ENCODE peak calls at places on chromosomes 12 and 14, in nine cellular contexts. I is aorta; F is H9; C is right cardiac atrium; E is CD4-positive, alpha-beta memory T cell; B is AG04450; O is breast epithelium; W is Peyer's patch; U is MM.1S. Z is an unnamed sample. For H3K9me3, the result is how much of the 10 kb centered on the place peaks cover.

GRCh38 chr12:95574799-95575452 is 23.6 kb upstream of the USP44 start:
- DNase-seq in I (no peak), F (no peak), C (no peak), E (no peak), B (no peak), O (no peak), W (no peak), U (no peak), Z (no peak)

GRCh38 chr12:69024907-69025306 is 91.9 kb upstream of the CPM start:
- DNase-seq in I (no peak), F (no peak), C (no peak), E (no peak), B (no peak), O (no peak), W (no peak), U (no peak), Z (no peak)

GRCh38 chr12:117387832-117388231 is 26.4 kb upstream of the NOS1 start:
- DNase-seq in I (no peak), F (no peak), C (no peak), E (no peak), B (no peak), O (no peak), W (no peak), U (no peak), Z (no peak)

GRCh38 chr14:70780396-70781075 is 28.8 kb downstream of the MAP3K9 start:
- DNase-seq in I (peak), F (no peak), C (no peak), E (no peak), B (no peak), O (no peak), W (peak), U (no peak), Z (peak)

GRCh38 chr12:53560386-53560785 is 53.1 kb upstream of the NPFF start:
- DNase-seq in I (no peak), F (no peak), C (no peak), E (no peak), B (no peak), O (no peak), W (no peak), U (no peak), Z (no peak)

GRCh38 chr12:123233505-123234299 is 466 bp downstream of the MTRFR start:
- DNase-seq in I (no peak), F (no peak), C (no peak), E (no peak), B (no peak), O (no peak), W (no peak), U (no peak), Z (no peak)

GRCh38 chr12:6332459-6332858 is 9.4 kb downstream of the TNFRSF1A start:
- DNase-seq in I (no peak), F (no peak), C (no peak), E (no peak), B (no peak), O (no peak), W (no peak), U (no peak), Z (no peak)

GRCh38 chr12:91695964-91696363 is 449.7 kb downstream of the BTG1 start:
- DNase-seq in I (no peak), F (no peak), C (no peak), E (no peak), B (no peak), O (no peak), W (no peak), U (no peak), Z (no peak)

GRCh38 chr12:131383291-131383690 is 327.6 kb upstream of the SFSWAP start:
- DNase-seq in I (no peak), F (peak), C (no peak), E (no peak), B (no peak), O (no peak), W (no peak), U (no peak), Z (peak)

GRCh38 chr12:126747530-126748149 is 1519.3 kb upstream of the TMEM132C start:
- DNase-seq in I (peak), F (peak), C (peak), E (peak), B (no peak), O (no peak), W (peak), U (no peak), Z (peak)

GRCh38 chr12:77724367-77724957 is 106.2 kb upstream of the NAV3 start:
- DNase-seq in I (no peak), F (no peak), C (no peak), E (no peak), B (peak), O (no peak), W (no peak), U (peak), Z (no peak)

GRCh38 chr14:74575936-74576335 is 36.1 kb downstream of the LTBP2 start:
- DNase-seq in I (peak), F (no peak), C (no peak), E (no peak), B (no peak), O (no peak), W (no peak), U (no peak), Z (peak)

GRCh38 chr12:22443379-22444316 is 100.7 kb downstream of the C2CD5 start:
- DNase-seq in I (peak), F (peak), C (peak), E (peak), B (peak), O (peak), W (peak), U (peak), Z (peak)

GRCh38 chr14:31936100-31936499 is 141.0 kb upstream of the ARHGAP5 start:
- DNase-seq in I (no peak), F (no peak), C (no peak), E (no peak), B (no peak), O (no peak), W (no peak), U (no peak), Z (no peak)

GRCh38 chr12:20105938-20106337 is 262.4 kb upstream of the PDE3A start:
- DNase-seq in I (no peak), F (no peak), C (no peak), E (no peak), B (peak), O (no peak), W (no peak), U (no peak), Z (no peak)

GRCh38 chr12:123905319-123905925 is 67.2 kb downstream of the CCDC92 start:
- DNase-seq in I (peak), F (peak), C (peak), E (peak), B (peak), O (peak), W (peak), U (peak), Z (no peak)

GRCh38 chr12:85627584-85627983 is 208.6 kb downstream of the RASSF9 start:
- DNase-seq in I (no peak), F (no peak), C (no peak), E (no peak), B (peak), O (no peak), W (no peak), U (no peak), Z (no peak)

GRCh38 chr14:90518941-90519256 is 122.1 kb downstream of the CALM1 start:
- DNase-seq in I (no peak), F (peak), C (no peak), E (peak), B (no peak), O (no peak), W (no peak), U (peak), Z (peak)

GRCh38 chr14:84894254-84894653 is 635.7 kb upstream of the FLRT2 start:
- DNase-seq in I (no peak), F (no peak), C (no peak), E (no peak), B (no peak), O (no peak), W (no peak), U (no peak), Z (no peak)

GRCh38 chr12:3279832-3280231 is 202.7 kb downstream of the TSPAN9 start:
- DNase-seq in I (no peak), F (no peak), C (no peak), E (no peak), B (no peak), O (no peak), W (no peak), U (no peak), Z (no peak)

GRCh38 chr12:120247621-120248030 is 17.9 kb downstream of the PXN start:
- DNase-seq in I (no peak), F (no peak), C (no peak), E (no peak), B (no peak), O (no peak), W (no peak), U (no peak), Z (no peak)

GRCh38 chr12:130456375-130457199 is 118.9 kb downstream of the PIWIL1 start:
- DNase-seq in I (no peak), F (no peak), C (peak), E (no peak), B (no peak), O (no peak), W (no peak), U (no peak), Z (no peak)

GRCh38 chr12:129961111-129961510 is 57.3 kb upstream of the TMEM132D start:
- DNase-seq in I (no peak), F (no peak), C (no peak), E (no peak), B (no peak), O (no peak), W (no peak), U (no peak), Z (no peak)

GRCh38 chr14:55377236-55377635 is 34.4 kb downstream of the ATG14 start:
- DNase-seq in I (no peak), F (no peak), C (no peak), E (no peak), B (no peak), O (no peak), W (no peak), U (no peak), Z (no peak)

GRCh38 chr12:95551305-95551704 is at the start of gene USP44:
- DNase-seq in I (no peak), F (peak), C (no peak), E (no peak), B (no peak), O (no peak), W (no peak), U (no peak), Z (no peak)

GRCh38 chr14:74980746-74981661 is 21.7 kb upstream of the EIF2B2 start:
- DNase-seq in I (peak), F (peak), C (peak), E (no peak), B (no peak), O (no peak), W (no peak), U (no peak), Z (no peak)

GRCh38 chr12:41521872-41522379 is 333.8 kb downstream of the PDZRN4 start:
- DNase-seq in I (no peak), F (no peak), C (no peak), E (peak), B (peak), O (no peak), W (no peak), U (peak), Z (no peak)

GRCh38 chr14:62745496-62745895 is 299.8 kb downstream of the KCNH5 start:
- DNase-seq in I (no peak), F (no peak), C (no peak), E (no peak), B (no peak), O (no peak), W (no peak), U (no peak), Z (no peak)

GRCh38 chr12:2804390-2805145 is 7.9 kb upstream of the ITFG2 start:
- DNase-seq in I (peak), F (no peak), C (peak), E (no peak), B (no peak), O (no peak), W (no peak), U (no peak), Z (peak)

GRCh38 chr14:60723218-60724079 is 702 bp downstream of the SIX4 start:
- DNase-seq in I (peak), F (peak), C (peak), E (peak), B (no peak), O (no peak), W (no peak), U (peak), Z (peak)

GRCh38 chr14:79480212-79480611 is 731.1 kb downstream of the DIO2 start:
- DNase-seq in I (no peak), F (no peak), C (no peak), E (no peak), B (no peak), O (no peak), W (no peak), U (no peak), Z (no peak)

GRCh38 chr14:79483472-79483871 is 727.8 kb downstream of the DIO2 start:
- DNase-seq in I (no peak), F (no peak), C (no peak), E (no peak), B (peak), O (no peak), W (no peak), U (no peak), Z (no peak)

GRCh38 chr14:79487632-79488031 is 723.7 kb downstream of the DIO2 start:
- DNase-seq in I (no peak), F (no peak), C (no peak), E (no peak), B (no peak), O (no peak), W (no peak), U (no peak), Z (no peak)

DNA sequence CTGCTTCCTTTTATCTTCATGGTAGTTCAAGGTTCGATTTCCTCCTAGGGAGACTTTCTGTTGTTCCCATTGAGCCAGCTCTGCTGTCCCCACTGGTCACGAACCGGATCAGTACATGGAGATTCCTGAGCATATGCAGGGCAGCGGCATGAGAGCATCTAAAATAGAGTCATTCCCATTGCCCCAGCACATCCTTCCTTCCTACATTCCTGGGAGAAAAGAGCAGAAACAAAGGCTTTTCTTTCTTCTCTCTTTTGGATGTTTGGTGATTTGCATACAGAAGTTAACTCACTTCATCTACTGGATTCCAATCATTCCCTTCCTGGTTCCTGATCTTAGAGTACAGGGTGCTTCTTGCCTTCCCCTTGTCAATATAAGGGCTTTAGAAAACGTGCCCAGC is 727.3 kb downstream of the DIO2 start:
- DNase-seq in I (no peak), F (peak), C (no peak), E (no peak), B (no peak), O (no peak), W (no peak), U (no peak), Z (no peak)
- H3K9me3 ChIP-seq in I (under half), F (under half), C (under half), E (under half), B (under half), O (under half), W (under half), U (under half), Z (under half)

GRCh38 chr12:34352098-34352497 is 329.8 kb downstream of the ALG10 start:
- DNase-seq in I (no peak), F (no peak), C (no peak), E (no peak), B (no peak), O (no peak), W (no peak), U (no peak), Z (no peak)
- H3K9me3 ChIP-seq in I (under half), F (under half), C (under half), E (under half), B (half or more), O (half or more), W (under half), U (under half), Z (half or more)

DNA sequence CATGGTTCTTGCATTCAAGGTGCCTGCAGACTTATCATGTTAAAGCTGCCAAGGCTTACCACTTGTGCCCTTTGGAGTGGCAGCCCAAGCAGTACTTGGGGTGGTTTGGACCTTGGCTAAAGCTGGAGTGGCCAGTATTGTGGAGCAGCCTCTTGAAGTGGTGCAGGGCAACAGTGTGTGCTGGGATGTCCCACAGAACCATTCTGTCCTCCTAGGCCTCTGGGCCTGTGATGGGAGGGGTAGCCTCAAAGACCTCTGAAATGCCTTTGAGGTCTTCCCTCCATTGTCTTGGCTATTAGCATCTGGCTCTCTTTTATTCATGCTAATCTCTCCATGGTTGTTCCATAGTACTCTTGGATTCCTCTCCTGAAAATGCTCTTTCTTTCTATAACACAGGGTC is 78.2 kb upstream of the SLC24A4 start:
- DNase-seq in I (no peak), F (no peak), C (no peak), E (no peak), B (no peak), O (no peak), W (no peak), U (no peak), Z (no peak)
- H3K9me3 ChIP-seq in I (under half), F (under half), C (under half), E (under half), B (under half), O (under half), W (under half), U (under half), Z (under half)

DNA sequence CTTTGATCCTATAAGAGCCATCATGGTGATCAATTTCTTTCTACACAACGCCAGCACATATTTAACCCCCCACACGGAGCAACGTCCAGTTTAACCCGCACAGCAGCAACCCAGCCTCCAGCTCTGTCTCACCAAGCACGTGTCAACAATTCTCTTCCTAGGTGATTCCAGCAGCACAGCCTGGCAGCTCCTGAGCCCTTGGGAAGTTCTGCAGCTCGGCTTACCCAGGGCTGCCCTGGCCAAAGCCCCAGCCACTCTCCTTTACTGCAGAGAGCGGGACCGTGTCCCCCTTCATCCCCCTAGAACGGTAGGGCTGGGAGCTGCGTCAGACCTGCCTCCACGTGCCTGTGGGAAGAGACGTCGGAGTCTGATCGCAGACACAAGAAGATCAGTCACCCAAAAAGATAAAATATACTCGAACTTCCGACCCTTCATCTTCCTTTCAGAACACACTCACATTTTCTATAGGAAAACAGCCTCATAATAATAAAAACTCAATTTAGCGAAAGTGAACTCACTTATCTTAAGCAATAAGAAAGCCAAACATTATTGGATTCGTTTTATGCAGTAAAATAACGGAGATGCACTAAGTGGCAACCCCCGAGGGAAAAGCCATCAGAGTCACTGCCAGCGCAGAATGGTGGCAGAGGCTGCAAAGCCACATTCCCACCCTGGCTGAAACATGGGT is 7.6 kb downstream of the TMEM121 start:
- DNase-seq in I (no peak), F (no peak), C (no peak), E (no peak), B (no peak), O (no peak), W (no peak), U (no peak), Z (peak)
- H3K9me3 ChIP-seq in I (under half), F (under half), C (under half), E (under half), B (under half), O (under half), W (under half), U (under half), Z (under half)